ENCODE peak calls at places on chromosomes 16 and 17, in nine cellular contexts. W, P, I, A, F, D, H, V and O are unnamed samples.

GRCh38 chr17:63699638-63700527 is at the start of gene LIMD2:
- DNase-seq in W (peak; percentile 55), P (peak; percentile 56), I (no peak), A (no peak), F (peak; percentile 69), D (peak; percentile 76), H (peak; percentile 86), V (peak; percentile 42), O (no peak)

GRCh38 chr16:30622455-30623032 is 12.4 kb upstream of the ZNF689 start:
- DNase-seq in W (no peak), P (no peak), I (no peak), A (no peak), F (no peak), D (no peak), H (no peak), V (no peak), O (no peak)

GRCh38 chr17:8019665-8020064 is 17.2 kb downstream of the GUCY2D start:
- DNase-seq in W (no peak), P (no peak), I (peak; percentile 97), A (no peak), F (no peak), D (no peak), H (no peak), V (no peak), O (no peak)

GRCh38 chr17:29347831-29348281 is 42.3 kb upstream of the TAOK1 start:
- DNase-seq in W (peak; percentile 73), P (no peak), I (peak; percentile 29), A (no peak), F (no peak), D (no peak), H (no peak), V (no peak), O (no peak)

GRCh38 chr17:39244016-39244599 is 18.4 kb upstream of the STAC2 start:
- DNase-seq in W (no peak), P (no peak), I (no peak), A (no peak), F (no peak), D (peak; percentile 87), H (peak; percentile 56), V (no peak), O (no peak)

GRCh38 chr17:57902800-57903759 is 52.1 kb downstream of the CUEDC1 start:
- DNase-seq in W (peak; percentile 82), P (peak; percentile 99), I (peak; percentile 97), A (peak; percentile 85), F (peak; percentile 87), D (peak; percentile 91), H (no peak), V (peak; percentile 96), O (peak; percentile 94)

GRCh38 chr17:77641718-77642117 is 316.8 kb upstream of the TNRC6C start:
- DNase-seq in W (no peak), P (no peak), I (no peak), A (no peak), F (no peak), D (no peak), H (no peak), V (no peak), O (no peak)

GRCh38 chr16:66512589-66513404 is 37.1 kb downstream of the TK2 start:
- DNase-seq in W (peak; percentile 74), P (no peak), I (no peak), A (no peak), F (no peak), D (no peak), H (no peak), V (no peak), O (no peak)

GRCh38 chr16:28260193-28260592 is 32.1 kb upstream of the SBK1 start:
- DNase-seq in W (peak; percentile 19), P (no peak), I (no peak), A (no peak), F (peak; percentile 29), D (no peak), H (no peak), V (no peak), O (no peak)

GRCh38 chr16:87864331-87864989 is 4.8 kb downstream of the SLC7A5 start:
- DNase-seq in W (no peak), P (no peak), I (no peak), A (no peak), F (no peak), D (no peak), H (no peak), V (no peak), O (no peak)

GRCh38 chr17:10605221-10605783 is 51.8 kb downstream of the MYH3 start:
- DNase-seq in W (no peak), P (no peak), I (no peak), A (no peak), F (no peak), D (no peak), H (no peak), V (no peak), O (no peak)

GRCh38 chr17:66526827-66527226 is 224.4 kb downstream of the PRKCA start:
- DNase-seq in W (peak; percentile 35), P (no peak), I (no peak), A (no peak), F (no peak), D (no peak), H (no peak), V (no peak), O (no peak)

GRCh38 chr16:27365142-27366089 is 36.6 kb upstream of the IL21R start:
- DNase-seq in W (no peak), P (no peak), I (peak; percentile 95), A (no peak), F (no peak), D (no peak), H (no peak), V (no peak), O (no peak)

GRCh38 chr17:70810609-70811008 is 641.3 kb downstream of the KCNJ2 start:
- DNase-seq in W (peak; percentile 67), P (no peak), I (no peak), A (no peak), F (no peak), D (no peak), H (no peak), V (no peak), O (no peak)

GRCh38 chr16:27193300-27193990 is 9.9 kb upstream of the KDM8 start:
- DNase-seq in W (peak; percentile 4), P (no peak), I (no peak), A (no peak), F (no peak), D (no peak), H (no peak), V (no peak), O (no peak)

GRCh38 chr17:81483085-81483861 is 29.3 kb downstream of the ACTG1 start:
- DNase-seq in W (peak; percentile 49), P (peak; percentile 89), I (no peak), A (no peak), F (peak; percentile 68), D (peak; percentile 51), H (no peak), V (peak; percentile 72), O (no peak)

GRCh38 chr17:32271844-32272243 is 6.2 kb downstream of the RHBDL3 start:
- DNase-seq in W (no peak), P (no peak), I (no peak), A (no peak), F (no peak), D (no peak), H (no peak), V (no peak), O (no peak)

GRCh38 chr17:55238197-55238930 is 26.4 kb upstream of the HLF start:
- DNase-seq in W (peak; percentile 95), P (peak; percentile 94), I (peak; percentile 89), A (peak; percentile 66), F (peak; percentile 95), D (no peak), H (peak; percentile 97), V (peak; percentile 94), O (peak; percentile 90)
- TF ChIP-seq CTCF in W (no peak), P (no peak), I (no peak), A (no peak), F (no peak), D (no peak), H (no peak), V (no peak), O (no peak)

GRCh38 chr17:75724016-75725003 is 3.1 kb downstream of the ITGB4 start:
- DNase-seq in W (no peak), P (no peak), I (peak; percentile 40), A (no peak), F (no peak), D (no peak), H (no peak), V (no peak), O (no peak)
- H3K4me3 ChIP-seq in W (no peak overlapping the region), P (no peak overlapping the region), I (peak overlapping the region; percentile 72), A (no peak overlapping the region), F (no peak overlapping the region), D (no peak overlapping the region), H (no peak overlapping the region), V (no peak overlapping the region), O (no peak overlapping the region)

GRCh38 chr16:19118938-19119431 is 5.2 kb downstream of the ITPRIPL2 start:
- DNase-seq in W (peak; percentile 95), P (no peak), I (peak; percentile 81), A (no peak), F (no peak), D (no peak), H (no peak), V (no peak), O (peak; percentile 52)

GRCh38 chr16:19113577-19114358 is at the start of gene ITPRIPL2:
- DNase-seq in W (peak; percentile 97), P (peak; percentile 88), I (peak; percentile 80), A (peak; percentile 54), F (peak; percentile 91), D (no peak), H (peak; percentile 26), V (peak; percentile 86), O (peak; percentile 91)

GRCh38 chr16:19114359-19115147 is 789 bp downstream of the ITPRIPL2 start:
- DNase-seq in W (peak; percentile 73), P (peak; percentile 66), I (peak; percentile 63), A (peak; percentile 21), F (peak; percentile 65), D (no peak), H (peak; percentile 11), V (peak; percentile 53), O (peak; percentile 59)

GRCh38 chr16:19116711-19117449 is 3.1 kb downstream of the ITPRIPL2 start:
- DNase-seq in W (no peak), P (no peak), I (peak; percentile 59), A (no peak), F (no peak), D (peak; percentile 19), H (no peak), V (no peak), O (no peak)

GRCh38 chr16:19115148-19116021 is 1.6 kb downstream of the ITPRIPL2 start:
- DNase-seq in W (no peak), P (peak; percentile 43), I (no peak), A (no peak), F (peak; percentile 25), D (no peak), H (no peak), V (no peak), O (no peak)
- H3K4me1 ChIP-seq in W (no peaks in the 10 kb centered on the region), P (peaks cover 25% of the 10 kb centered on the region), I (peaks cover 56% of the 10 kb centered on the region), A (peaks cover 12% of the 10 kb centered on the region), F (peaks cover 73% of the 10 kb centered on the region), D (peaks cover 39% of the 10 kb centered on the region), H (no peaks in the 10 kb centered on the region), V (peaks cover 60% of the 10 kb centered on the region), O (peaks cover 3% of the 10 kb centered on the region)

DNA sequence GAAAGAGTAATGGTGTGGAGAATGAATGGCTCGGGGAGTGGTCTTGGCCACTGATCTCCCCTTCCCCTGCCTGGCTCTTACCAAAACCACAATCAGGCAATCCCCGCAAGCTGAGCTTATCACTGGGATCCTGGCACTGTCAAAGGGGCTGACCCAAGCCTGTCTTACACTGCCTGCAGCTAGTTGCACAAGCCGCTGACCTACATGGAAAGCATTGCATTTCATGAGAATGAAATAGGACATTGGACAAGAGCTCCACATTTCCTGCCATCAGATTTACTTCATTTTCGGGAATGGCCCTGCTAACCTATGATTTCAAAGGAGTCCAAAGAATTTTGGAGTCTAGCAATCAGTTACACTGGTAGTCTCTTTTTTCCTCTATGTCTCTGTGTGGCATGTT is 146.4 kb downstream of the PCTP start:
- DNase-seq in W (no peak), P (no peak), I (no peak), A (no peak), F (no peak), D (no peak), H (no peak), V (no peak), O (peak; percentile 36)
- TF ChIP-seq CTCF in W (no peak), P (no peak), I (no peak), A (no peak), F (no peak), D (no peak), H (no peak), V (no peak), O (no peak)